ENCODE peak calls at places on chromosomes 13 and 19, in nine cellular contexts. W is A549, U is stomach, K is tibial nerve, D is suprapubic skin, L is transverse colon, G is sigmoid colon, B is H1, S is GM12878. F is an unnamed sample.

GRCh38 chr19:1913781-1914577 is 8.8 kb downstream of the ADAT3 start:
- DNase-seq in K (no peak), S (no peak), W (no peak), L (no peak), D (no peak), U (no peak), B (no peak), G (no peak), F (no peak)

GRCh38 chr19:19550972-19551861 is 13.2 kb downstream of the CILP2 start:
- DNase-seq in D (no peak), G (no peak), L (no peak), K (no peak), W (no peak), B (no peak), U (no peak), S (no peak), F (no peak)

GRCh38 chr13:113586661-113587479 is 2.3 kb downstream of the TFDP1 start:
- DNase-seq in K (no peak), U (peak), G (peak), W (no peak), L (peak), B (no peak), S (no peak), D (peak), F (peak)

GRCh38 chr13:45626731-45627374 is 11.3 kb upstream of the ERICH6B start:
- DNase-seq in K (no peak), S (no peak), L (no peak), W (no peak), D (no peak), B (no peak), U (no peak), G (no peak), F (peak)

GRCh38 chr19:5048727-5049553 is 80.0 kb downstream of the KDM4B start:
- DNase-seq in G (no peak), K (no peak), L (peak), S (no peak), W (peak), U (no peak), D (no peak), B (no peak), F (no peak)

GRCh38 chr19:55197531-55197930 is 11.8 kb downstream of the PTPRH start:
- DNase-seq in U (no peak), W (peak), S (no peak), G (no peak), K (no peak), L (no peak), D (no peak), B (no peak), F (no peak)

GRCh38 chr19:2394054-2394668 is 33.2 kb downstream of the TIMM13 start:
- DNase-seq in G (no peak), U (no peak), B (no peak), S (peak), K (peak), D (no peak), W (no peak), L (peak), F (no peak)

GRCh38 chr19:10491472-10492047 is 11.6 kb downstream of the KEAP1 start:
- DNase-seq in G (no peak), S (no peak), L (no peak), W (no peak), D (no peak), B (no peak), K (no peak), U (no peak), F (no peak)

GRCh38 chr19:41575998-41576397 is at the start of gene CEACAM21:
- DNase-seq in W (no peak), U (peak), B (no peak), S (no peak), D (no peak), K (peak), L (peak), G (no peak), F (peak)

GRCh38 chr13:109785892-109786450 is 412 bp downstream of the IRS2 start:
- DNase-seq in U (no peak), G (no peak), W (no peak), B (no peak), L (no peak), D (no peak), K (no peak), S (no peak), F (no peak)

GRCh38 chr19:18785179-18786124 is 5.7 kb downstream of the COMP start:
- DNase-seq in U (peak), B (no peak), G (peak), L (peak), W (peak), K (peak), D (peak), S (no peak), F (no peak)

GRCh38 chr19:55283548-55284393 is at the start of gene BRSK1:
- DNase-seq in W (peak), K (no peak), B (no peak), D (no peak), S (no peak), L (peak), G (peak), U (peak), F (no peak)

GRCh38 chr19:1616396-1616795 is 11.1 kb upstream of the UQCR11 start:
- DNase-seq in D (no peak), B (no peak), W (no peak), G (no peak), L (no peak), U (no peak), S (no peak), K (no peak), F (no peak)

DNA sequence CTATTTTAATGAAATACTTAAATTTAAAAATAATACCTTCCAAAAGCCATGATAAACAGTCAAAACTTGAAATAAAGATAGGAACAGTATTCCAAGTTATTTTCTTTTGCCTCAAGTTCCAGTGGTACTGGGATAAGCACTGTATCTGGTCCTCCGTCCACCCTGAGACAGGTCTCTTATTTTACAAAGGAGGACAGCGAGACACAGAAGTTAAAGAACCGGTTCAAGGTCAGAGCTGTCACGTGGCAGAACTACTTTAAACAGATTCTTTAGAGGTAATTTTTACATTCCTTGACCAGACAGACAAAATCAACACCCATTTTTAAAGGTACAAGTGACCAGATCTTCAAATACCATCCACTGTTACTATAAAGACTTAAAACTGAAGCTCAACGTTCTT is 10.4 kb upstream of the DOCK9 start:
- DNase-seq in W (no peak), L (no peak), D (no peak), S (no peak), G (no peak), U (no peak), K (no peak), B (no peak), F (no peak)
- TF ChIP-seq POLR2A in W (no peak), L (no peak), D (no peak), S (no peak), G (no peak), U (no peak), K (no peak), B (no peak), F (no peak)

GRCh38 chr19:37691881-37692504 is 27.6 kb downstream of the ZNF607 start:
- DNase-seq in U (peak), G (peak), W (no peak), L (peak), K (peak), S (peak), D (peak), B (peak), F (peak)
- TF ChIP-seq EP300 in U (no peak), G (no peak), W (no peak), L (no peak), K (peak), S (no peak), D (no peak), B (no peak), F (no peak)

DNA sequence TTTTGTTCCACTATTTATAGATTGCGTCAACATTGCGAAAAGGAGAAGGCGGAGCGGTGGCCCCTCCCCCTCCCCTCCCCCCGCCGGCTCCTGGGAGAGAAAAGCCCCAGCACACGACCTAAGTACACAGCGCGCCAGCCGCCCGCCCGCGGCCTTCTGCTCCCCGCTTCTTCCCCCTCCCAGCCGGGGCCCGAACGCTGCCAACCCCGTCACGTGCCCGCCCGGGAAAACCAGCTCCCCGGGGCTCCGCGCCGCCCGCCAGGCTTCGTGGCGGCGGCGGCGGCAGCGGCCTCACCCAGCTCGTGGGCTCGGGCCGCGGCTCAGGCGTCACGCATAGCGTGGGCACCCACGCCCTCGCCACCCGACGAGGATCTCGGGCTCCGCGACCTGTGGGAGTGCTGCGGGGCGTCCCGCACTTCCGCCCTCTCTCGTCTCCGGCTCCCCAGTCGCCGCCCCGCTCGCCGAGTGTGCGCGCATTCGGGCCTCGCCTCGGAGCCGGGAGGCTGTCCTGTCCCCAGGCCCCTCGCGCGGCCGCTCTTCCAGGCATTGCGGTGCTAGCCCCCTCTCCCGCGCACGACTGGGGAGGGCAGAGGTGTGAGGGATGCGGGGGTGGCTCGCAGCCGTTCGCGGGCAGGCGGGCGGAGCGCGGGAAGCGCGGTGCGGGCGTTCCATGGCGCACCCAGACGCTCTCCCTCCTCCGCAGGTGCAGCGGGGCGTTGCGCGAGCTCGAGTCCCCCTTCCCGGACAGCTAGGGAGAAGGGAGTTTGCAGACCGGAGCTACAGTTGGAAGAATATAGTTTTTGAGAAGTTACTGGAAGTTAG is 110.5 kb downstream of the KCNRG start:
- DNase-seq in K (peak), S (no peak), G (peak), W (peak), L (peak), B (no peak), U (peak), D (peak), F (peak)
- TF ChIP-seq POLR2A in K (peak), S (peak), G (no peak), W (peak), L (peak), B (no peak), U (no peak), D (peak), F (peak)

DNA sequence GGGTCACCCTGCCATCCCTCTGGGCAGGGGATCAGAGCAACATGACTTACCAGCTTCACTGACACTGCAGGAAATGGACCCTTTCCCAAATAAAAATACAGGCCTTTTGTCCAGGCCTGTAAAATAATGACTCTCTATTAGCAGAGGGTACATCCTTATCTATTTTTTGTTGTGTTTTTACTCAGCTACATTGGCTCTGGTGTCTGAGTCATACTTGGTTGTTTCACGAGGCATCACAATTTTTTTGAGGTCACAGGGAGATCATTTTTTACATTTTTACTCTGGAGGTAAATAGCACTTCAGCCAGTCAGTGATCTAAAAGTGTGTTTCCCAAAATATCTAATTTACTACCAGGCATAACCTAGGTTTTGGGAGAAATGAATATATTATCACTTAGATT is 6.9 kb upstream of the HTR2A start:
- DNase-seq in W (no peak), B (no peak), G (no peak), K (no peak), L (no peak), S (no peak), U (no peak), D (no peak), F (no peak)
- TF ChIP-seq EP300 in W (no peak), B (no peak), G (no peak), K (no peak), L (no peak), S (no peak), U (no peak), D (no peak), F (no peak)

GRCh38 chr19:57410748-57411671 is at the start of gene ZNF17:
- DNase-seq in W (peak), D (peak), K (peak), U (peak), B (no peak), L (peak), G (peak), S (peak), F (peak)
- TF ChIP-seq POLR2A in W (peak), D (no peak), K (peak), U (no peak), B (peak), L (peak), G (peak), S (peak), F (no peak)

GRCh38 chr13:41707192-41707858 is 250.0 kb downstream of the RGCC start:
- DNase-seq in B (no peak), S (no peak), G (no peak), L (no peak), W (no peak), U (no peak), D (no peak), K (no peak), F (no peak)

GRCh38 chr13:41713405-41713804 is 247.5 kb downstream of the VWA8 start:
- DNase-seq in G (no peak), D (no peak), K (no peak), W (no peak), B (no peak), L (no peak), U (no peak), S (no peak), F (no peak)

GRCh38 chr13:41706189-41706588 is 248.8 kb downstream of the RGCC start:
- DNase-seq in D (no peak), W (no peak), U (no peak), B (no peak), G (no peak), K (no peak), S (no peak), L (no peak), F (no peak)

GRCh38 chr13:41708648-41709175 is 251.4 kb downstream of the RGCC start:
- DNase-seq in L (no peak), U (no peak), B (no peak), W (no peak), K (peak), G (peak), S (no peak), D (peak), F (no peak)

GRCh38 chr13:41709511-41709910 is 251.4 kb downstream of the VWA8 start:
- DNase-seq in U (no peak), S (no peak), G (no peak), W (no peak), D (no peak), L (no peak), K (no peak), B (no peak), F (no peak)
- TF ChIP-seq EP300 in U (no peak), S (no peak), G (no peak), W (no peak), D (no peak), L (no peak), K (no peak), B (no peak), F (no peak)

GRCh38 chr13:30408319-30409101 is 13.8 kb upstream of the UBE2L5 start:
- DNase-seq in W (peak), B (peak), K (peak), G (peak), L (peak), D (peak), S (no peak), U (peak), F (peak)
- TF ChIP-seq POLR2A in W (peak), B (peak), K (peak), G (no peak), L (no peak), D (no peak), S (peak), U (no peak), F (no peak)

GRCh38 chr19:35044317-35045117 is 3.0 kb downstream of the HPN start:
- DNase-seq in W (peak), K (peak), U (peak), D (no peak), B (no peak), S (no peak), G (no peak), L (peak), F (no peak)
- TF ChIP-seq EP300 in W (no peak), K (no peak), U (no peak), D (no peak), B (no peak), S (no peak), G (no peak), L (no peak), F (no peak)

GRCh38 chr19:46574533-46574932 is 26.6 kb upstream of the CALM3 start:
- DNase-seq in D (no peak), U (no peak), S (no peak), W (no peak), G (no peak), L (no peak), B (no peak), K (no peak), F (no peak)
- TF ChIP-seq POLR2A in D (no peak), U (no peak), S (no peak), W (no peak), G (no peak), L (no peak), B (no peak), K (no peak), F (no peak)

GRCh38 chr13:57601536-57601935 is 30.0 kb upstream of the PCDH17 start:
- DNase-seq in U (no peak), B (no peak), G (no peak), L (no peak), S (no peak), W (no peak), D (no peak), K (no peak), F (no peak)
- TF ChIP-seq EP300 in U (no peak), B (no peak), G (no peak), L (no peak), S (no peak), W (no peak), D (no peak), K (no peak), F (no peak)

F was measured in esophagus muscularis mucosa.